ENCODE peak calls at places on chromosome 2, in ten cellular contexts. Z is stimulated activated CD8-positive, alpha-beta memory T cell treated with anti-CD3 and anti-CD28 coated beads, Interleukin-4, amount 100 ng/mL, for 4 hours; T is Caco-2; X is pancreas; S is NCI-H1105 treated with DMSO at 0.1 percent for 48 hours; I is activated T-cell treated with anti-CD3 and anti-CD28 coated beads, Interleukin-2, amount 50 U/mL, for 48 hours; P is tibial nerve; F is fibroblast of lung; O is activated naive CD8-positive, alpha-beta T cell treated with anti-CD3 and anti-CD28 coated beads, Interleukin-2, amount 50 U/mL, for 24 hours; D is colonic mucosa. Y is an unnamed sample.

GRCh38 chr2:3126686-3127278 is 250.8 kb downstream of the EIPR1 start:
- DNase-seq in Z (no peak), T (no peak), X (no peak), S (no peak), I (no peak), P (no peak), F (no peak), O (no peak), D (no peak), Y (no peak)

GRCh38 chr2:180829261-180829660 is 151.1 kb upstream of the UBE2E3 start:
- DNase-seq in Z (no peak), T (no peak), X (no peak), S (no peak), I (no peak), P (no peak), F (peak), O (no peak), D (no peak), Y (no peak)

GRCh38 chr2:72915076-72915906 is 2.0 kb upstream of the EMX1 start:
- DNase-seq in Z (no peak), T (no peak), X (no peak), S (no peak), I (no peak), P (no peak), F (no peak), O (no peak), D (no peak), Y (no peak)

GRCh38 chr2:219452361-219453317 is 18.0 kb downstream of the SPEG start:
- DNase-seq in Z (no peak), T (no peak), X (no peak), S (no peak), I (no peak), P (peak), F (peak), O (no peak), D (no peak), Y (no peak)

GRCh38 chr2:52365946-52366345 is 1334.0 kb upstream of the NRXN1 start:
- DNase-seq in Z (no peak), T (no peak), X (no peak), S (no peak), I (no peak), P (no peak), F (no peak), O (no peak), D (no peak), Y (no peak)

GRCh38 chr2:225097035-225097434 is 54.8 kb upstream of the DOCK10 start:
- DNase-seq in Z (no peak), T (no peak), X (no peak), S (no peak), I (no peak), P (no peak), F (peak), O (no peak), D (no peak), Y (no peak)

GRCh38 chr2:43127208-43127940 is 99.0 kb downstream of the ZFP36L2 start:
- DNase-seq in Z (peak), T (peak), X (peak), S (no peak), I (peak), P (no peak), F (no peak), O (peak), D (peak), Y (peak)

GRCh38 chr2:181411105-181411849 is 45.9 kb upstream of the ITGA4 start:
- DNase-seq in Z (no peak), T (no peak), X (no peak), S (peak), I (no peak), P (no peak), F (no peak), O (no peak), D (no peak), Y (no peak)

GRCh38 chr2:100921685-100922161 is 80.4 kb upstream of the RPL31 start:
- DNase-seq in Z (no peak), T (no peak), X (no peak), S (no peak), I (no peak), P (no peak), F (peak), O (no peak), D (no peak), Y (no peak)

GRCh38 chr2:11744631-11745394 is 1.6 kb upstream of the LPIN1 start:
- DNase-seq in Z (no peak), T (peak), X (no peak), S (no peak), I (peak), P (no peak), F (peak), O (no peak), D (peak), Y (no peak)

GRCh38 chr2:31087491-31087890 is 50.7 kb downstream of the GALNT14 start:
- DNase-seq in Z (no peak), T (no peak), X (no peak), S (no peak), I (no peak), P (no peak), F (no peak), O (no peak), D (no peak), Y (no peak)

GRCh38 chr2:50952596-50952995 is 79.3 kb downstream of the NRXN1 start:
- DNase-seq in Z (no peak), T (no peak), X (no peak), S (no peak), I (no peak), P (no peak), F (peak), O (no peak), D (no peak), Y (no peak)